ENCODE peak calls at places on chromosomes 2 and 18, in four cellular contexts. D, V, N and W are unnamed samples.

GRCh38 chr2:202682274-202682673 is 47.5 kb downstream of the FAM117B start:
- DNase-seq in D (no peak), V (no peak), N (no peak), W (no peak)

GRCh38 chr2:9768388-9768787 is 74.9 kb upstream of the TAF1B start:
- DNase-seq in D (no peak), V (no peak), N (peak), W (no peak)

GRCh38 chr2:20676353-20677215 is 9.6 kb downstream of the GDF7 start:
- DNase-seq in D (no peak), V (no peak), N (peak), W (peak)

GRCh38 chr2:21317131-21317530 is 193.4 kb downstream of the TDRD15 start:
- DNase-seq in D (no peak), V (peak), N (peak), W (no peak)

GRCh38 chr18:29157057-29157780 is 980.3 kb upstream of the CDH2 start:
- DNase-seq in D (no peak), V (no peak), N (no peak), W (no peak)

GRCh38 chr2:8669157-8669852 is 12.6 kb upstream of the ID2 start:
- DNase-seq in D (peak), V (no peak), N (no peak), W (no peak)

GRCh38 chr2:199581935-199582336 is 124.2 kb upstream of the SATB2 start:
- DNase-seq in D (no peak), V (no peak), N (no peak), W (no peak)

GRCh38 chr2:113240915-113241911 is 37.5 kb downstream of the PAX8 start:
- DNase-seq in D (peak), V (no peak), N (peak), W (no peak)

GRCh38 chr2:42685303-42685702 is 78.6 kb downstream of the OXER1 start:
- DNase-seq in D (no peak), V (no peak), N (no peak), W (no peak)

GRCh38 chr2:181140414-181140813 is 160.0 kb downstream of the UBE2E3 start:
- DNase-seq in D (no peak), V (no peak), N (no peak), W (no peak)